ENCODE peak calls at places on chromosomes 16 and 17, in seven cellular contexts. One of them, this sample, is unnamed.

GRCh38 chr17:1786708-1787107 is 24.8 kb downstream of the SERPINF1 start:
- DNase-seq in CD4-positive, CD25-positive, alpha-beta regulatory T cell: no peak
- DNase-seq in hepatocyte: no peak
- DNase-seq in PC-3: no peak
- DNase-seq in ovary: no peak
- DNase-seq in spleen: peak; percentile 64
- DNase-seq in heart right ventricle: no peak
- DNase-seq in this sample: no peak

GRCh38 chr17:29177871-29178749 is 2.1 kb downstream of the MYO18A start:
- DNase-seq in ovary: no peak
- DNase-seq in CD4-positive, CD25-positive, alpha-beta regulatory T cell: no peak
- DNase-seq in spleen: no peak
- DNase-seq in PC-3: peak; percentile 8
- DNase-seq in hepatocyte: peak; percentile 71
- DNase-seq in heart right ventricle: no peak
- DNase-seq in this sample: no peak

GRCh38 chr17:72535346-72535745 is 414.5 kb downstream of the SOX9 start:
- DNase-seq in PC-3: no peak
- DNase-seq in hepatocyte: no peak
- DNase-seq in heart right ventricle: no peak
- DNase-seq in CD4-positive, CD25-positive, alpha-beta regulatory T cell: no peak
- DNase-seq in ovary: no peak
- DNase-seq in spleen: no peak
- DNase-seq in this sample: no peak

GRCh38 chr17:83089322-83090156 is 10.1 kb downstream of the METRNL start:
- DNase-seq in heart right ventricle: no peak
- DNase-seq in spleen: no peak
- DNase-seq in hepatocyte: peak; percentile 80
- DNase-seq in CD4-positive, CD25-positive, alpha-beta regulatory T cell: no peak
- DNase-seq in PC-3: peak; percentile 56
- DNase-seq in ovary: no peak
- DNase-seq in this sample: no peak

GRCh38 chr16:65684230-65684629 is 562.4 kb upstream of the CDH11 start:
- DNase-seq in spleen: no peak
- DNase-seq in ovary: no peak
- DNase-seq in hepatocyte: no peak
- DNase-seq in heart right ventricle: no peak
- DNase-seq in PC-3: no peak
- DNase-seq in CD4-positive, CD25-positive, alpha-beta regulatory T cell: no peak
- DNase-seq in this sample: no peak

GRCh38 chr17:50146230-50146926 is 4.1 kb downstream of the PPP1R9B start:
- DNase-seq in PC-3: no peak
- DNase-seq in CD4-positive, CD25-positive, alpha-beta regulatory T cell: peak; percentile 21
- DNase-seq in heart right ventricle: no peak
- DNase-seq in hepatocyte: no peak
- DNase-seq in spleen: no peak
- DNase-seq in ovary: no peak
- DNase-seq in this sample: no peak

GRCh38 chr17:31571124-31571892 is 179.8 kb downstream of the RAB11FIP4 start:
- DNase-seq in hepatocyte: peak; percentile 56
- DNase-seq in spleen: no peak
- DNase-seq in ovary: peak; percentile 94
- DNase-seq in CD4-positive, CD25-positive, alpha-beta regulatory T cell: no peak
- DNase-seq in PC-3: peak; percentile 18
- DNase-seq in heart right ventricle: peak; percentile 86
- DNase-seq in this sample: no peak

GRCh38 chr16:81873843-81874752 is 95.0 kb downstream of the PLCG2 start:
- DNase-seq in spleen: peak; percentile 88
- DNase-seq in hepatocyte: peak; percentile 66
- DNase-seq in CD4-positive, CD25-positive, alpha-beta regulatory T cell: peak; percentile 60
- DNase-seq in PC-3: peak; percentile 58
- DNase-seq in heart right ventricle: peak; percentile 35
- DNase-seq in ovary: no peak
- DNase-seq in this sample: peak; percentile 23

GRCh38 chr17:15955793-15956541 is 11.0 kb downstream of the ADORA2B start:
- DNase-seq in heart right ventricle: no peak
- DNase-seq in hepatocyte: no peak
- DNase-seq in spleen: peak; percentile 9
- DNase-seq in PC-3: no peak
- DNase-seq in ovary: no peak
- DNase-seq in CD4-positive, CD25-positive, alpha-beta regulatory T cell: no peak
- DNase-seq in this sample: no peak

GRCh38 chr16:82300374-82300936 is 130.4 kb upstream of the MPHOSPH6 start:
- DNase-seq in PC-3: no peak
- DNase-seq in heart right ventricle: no peak
- DNase-seq in ovary: no peak
- DNase-seq in hepatocyte: no peak
- DNase-seq in spleen: no peak
- DNase-seq in CD4-positive, CD25-positive, alpha-beta regulatory T cell: peak; percentile 9
- DNase-seq in this sample: no peak

DNA sequence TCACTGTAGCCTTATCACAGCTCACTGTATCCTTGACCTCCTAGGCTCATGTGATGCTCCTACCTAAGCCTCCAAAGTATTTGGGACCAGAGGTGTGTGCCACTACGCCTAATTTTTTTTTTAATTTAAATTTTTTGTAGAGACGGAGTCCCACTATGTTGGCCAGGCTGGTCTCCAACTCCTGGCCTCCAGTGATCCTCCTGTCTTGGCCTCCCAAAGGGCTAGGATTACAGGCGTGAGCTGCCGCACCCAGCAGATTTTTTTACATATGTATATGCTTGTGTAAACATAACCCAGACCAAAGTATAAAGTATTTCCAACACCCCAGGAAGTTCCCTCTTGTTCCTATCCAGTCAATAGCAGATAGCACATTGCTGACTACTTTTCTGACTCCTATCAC is 1.7 kb upstream of the PGP start:
- DNase-seq in PC-3: no peak
- DNase-seq in ovary: no peak
- DNase-seq in heart right ventricle: no peak
- DNase-seq in spleen: no peak
- DNase-seq in hepatocyte: no peak
- DNase-seq in CD4-positive, CD25-positive, alpha-beta regulatory T cell: no peak
- DNase-seq in this sample: peak; percentile 32
- H3K4me1 ChIP-seq in PC-3: peaks cover 13% of the 10 kb centered on the region
- H3K4me1 ChIP-seq in ovary: peaks cover 8% of the 10 kb centered on the region
- H3K4me1 ChIP-seq in heart right ventricle: peaks cover 28% of the 10 kb centered on the region
- H3K4me1 ChIP-seq in spleen: peaks cover 39% of the 10 kb centered on the region
- H3K4me1 ChIP-seq in hepatocyte: peaks cover 8% of the 10 kb centered on the region
- H3K4me1 ChIP-seq in CD4-positive, CD25-positive, alpha-beta regulatory T cell: peaks cover 18% of the 10 kb centered on the region
- H3K4me1 ChIP-seq in this sample: peaks cover 20% of the 10 kb centered on the region

DNA sequence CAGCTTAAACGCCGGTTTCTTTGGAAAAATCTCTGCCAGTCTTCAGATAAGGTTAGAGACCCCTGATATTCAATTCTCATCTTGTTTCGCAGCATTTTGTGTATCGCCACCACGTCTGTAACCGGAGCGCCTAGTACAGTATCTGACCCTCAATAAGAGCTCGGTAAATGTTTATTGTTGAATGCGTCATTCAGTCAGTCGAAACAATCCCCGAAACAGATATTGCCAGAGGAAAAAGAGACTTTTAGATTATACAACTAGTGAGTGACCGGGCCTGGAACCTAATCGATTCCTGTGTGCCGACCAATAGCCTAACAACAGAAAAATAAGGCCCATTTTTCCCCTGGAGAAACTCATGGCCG is 626 bp downstream of the PELP1 start:
- DNase-seq in heart right ventricle: no peak
- DNase-seq in ovary: no peak
- DNase-seq in hepatocyte: no peak
- DNase-seq in spleen: no peak
- DNase-seq in PC-3: no peak
- DNase-seq in CD4-positive, CD25-positive, alpha-beta regulatory T cell: no peak
- DNase-seq in this sample: no peak
- H3K4me3 ChIP-seq in heart right ventricle: peak overlapping the region; percentile 76
- H3K4me3 ChIP-seq in ovary: peak overlapping the region; percentile 91
- H3K4me3 ChIP-seq in hepatocyte: peak overlapping the region; percentile 88
- H3K4me3 ChIP-seq in spleen: peak overlapping the region; percentile 98
- H3K4me3 ChIP-seq in PC-3: peak overlapping the region; percentile 94
- H3K4me3 ChIP-seq in CD4-positive, CD25-positive, alpha-beta regulatory T cell: peak overlapping the region; percentile 84
- H3K4me3 ChIP-seq in this sample: peak overlapping the region; percentile 87

DNA sequence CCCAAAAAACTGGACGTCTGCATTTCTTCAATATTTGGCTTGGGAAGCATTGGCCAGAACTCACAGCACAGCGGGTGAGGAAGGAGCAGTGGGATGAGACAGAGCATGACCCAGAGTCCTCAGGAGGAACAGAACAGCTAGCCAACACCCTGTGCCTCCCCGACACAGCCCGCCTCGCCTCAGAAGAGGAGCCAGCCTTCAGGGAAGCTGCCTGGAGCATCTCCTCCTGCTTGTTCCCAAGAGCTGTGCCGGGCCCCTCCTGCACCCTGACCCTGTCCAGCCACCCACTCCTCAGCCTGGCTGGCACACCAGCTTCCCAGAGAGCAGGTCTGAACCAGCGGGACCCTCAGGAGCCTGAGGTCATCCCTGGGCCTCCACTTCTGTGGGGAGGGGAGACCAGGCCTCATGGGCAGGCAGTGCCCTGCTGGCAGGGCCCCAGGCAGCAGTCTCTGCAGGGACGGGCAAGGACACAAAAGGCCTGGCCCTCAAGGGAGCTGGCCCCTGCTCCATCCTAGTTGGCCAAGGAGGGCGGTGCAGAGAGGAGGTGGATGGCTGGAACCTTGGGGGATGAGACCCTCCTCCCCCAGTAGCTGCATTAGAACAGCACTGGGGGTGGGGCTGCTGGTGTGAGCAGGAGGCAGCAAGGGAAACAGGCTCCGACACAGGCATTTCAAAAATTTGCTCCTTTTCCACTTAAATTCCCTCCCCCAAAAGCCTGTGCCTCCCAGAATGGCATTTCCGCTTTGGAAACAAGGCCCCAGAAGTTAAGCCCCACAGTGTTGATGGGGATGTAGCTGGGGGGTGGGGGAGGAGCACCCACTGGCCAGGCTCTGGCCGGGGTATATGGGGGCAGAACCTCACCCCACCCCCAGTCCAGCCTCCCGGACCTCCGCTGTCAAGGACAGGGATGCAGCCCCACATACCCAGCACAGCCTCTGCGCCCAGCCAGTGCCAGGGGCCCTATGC is 1.8 kb upstream of the BCAR1 start:
- DNase-seq in PC-3: no peak
- DNase-seq in hepatocyte: peak; percentile 58
- DNase-seq in ovary: peak; percentile 64
- DNase-seq in spleen: peak; percentile 74
- DNase-seq in heart right ventricle: peak; percentile 21
- DNase-seq in CD4-positive, CD25-positive, alpha-beta regulatory T cell: no peak
- DNase-seq in this sample: no peak
- H3K4me1 ChIP-seq in PC-3: peaks cover 36% of the 10 kb centered on the region
- H3K4me1 ChIP-seq in hepatocyte: peaks cover 85% of the 10 kb centered on the region
- H3K4me1 ChIP-seq in ovary: peaks cover 49% of the 10 kb centered on the region
- H3K4me1 ChIP-seq in spleen: peaks cover 99% of the 10 kb centered on the region
- H3K4me1 ChIP-seq in heart right ventricle: peaks cover 87% of the 10 kb centered on the region
- H3K4me1 ChIP-seq in CD4-positive, CD25-positive, alpha-beta regulatory T cell: peaks cover 16% of the 10 kb centered on the region
- H3K4me1 ChIP-seq in this sample: peaks cover 12% of the 10 kb centered on the region

DNA sequence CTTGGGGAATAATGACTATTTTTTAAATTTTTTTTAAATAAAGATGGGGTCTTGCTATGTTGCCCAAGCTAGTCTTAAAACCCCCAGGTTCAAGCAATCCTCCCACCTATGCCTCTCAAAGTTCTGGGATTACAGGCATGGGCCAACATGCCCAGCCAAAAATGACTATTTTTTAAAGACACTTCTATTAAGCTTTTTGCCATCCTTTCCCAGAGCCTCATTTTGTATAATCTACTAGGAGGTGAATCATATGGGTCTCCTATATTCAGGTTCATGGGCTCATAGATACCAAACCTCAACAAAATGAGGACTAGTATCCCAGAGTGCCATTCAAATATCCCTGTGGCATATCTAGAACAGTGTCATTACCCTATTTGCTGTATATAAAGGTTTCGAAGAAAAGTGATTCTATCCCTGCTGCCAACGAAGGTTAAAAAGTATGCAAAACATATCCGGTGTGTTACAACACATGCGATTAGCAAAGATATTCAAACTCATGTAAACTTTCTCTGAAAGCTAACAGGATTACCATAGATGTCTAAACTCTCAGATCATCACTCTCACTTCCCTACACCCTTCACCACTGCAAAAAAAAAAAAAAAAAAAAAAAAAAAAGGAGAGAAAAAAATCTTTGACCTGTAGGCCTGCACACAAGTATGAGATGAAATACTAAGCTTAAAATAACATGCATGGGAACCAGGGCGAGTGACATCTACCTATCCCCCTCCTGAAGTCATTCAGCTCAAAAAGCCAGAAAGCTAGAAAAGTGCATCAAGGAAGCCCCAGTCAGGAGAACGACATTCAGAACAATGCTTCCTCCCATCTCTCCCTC is 23.5 kb downstream of the XPO6 start:
- DNase-seq in spleen: no peak
- DNase-seq in hepatocyte: no peak
- DNase-seq in PC-3: no peak
- DNase-seq in ovary: no peak
- DNase-seq in CD4-positive, CD25-positive, alpha-beta regulatory T cell: peak; percentile 54
- DNase-seq in heart right ventricle: no peak
- DNase-seq in this sample: no peak
- H3K4me3 ChIP-seq in spleen: no peak overlapping the region
- H3K4me3 ChIP-seq in hepatocyte: no peak overlapping the region
- H3K4me3 ChIP-seq in PC-3: no peak overlapping the region
- H3K4me3 ChIP-seq in ovary: no peak overlapping the region
- H3K4me3 ChIP-seq in CD4-positive, CD25-positive, alpha-beta regulatory T cell: peak overlapping the region; percentile 75
- H3K4me3 ChIP-seq in heart right ventricle: peak overlapping the region; percentile 15
- H3K4me3 ChIP-seq in this sample: no peak overlapping the region

GRCh38 chr17:57595942-57596695 is 149.0 kb downstream of the CCDC182 start:
- DNase-seq in spleen: no peak
- DNase-seq in heart right ventricle: no peak
- DNase-seq in CD4-positive, CD25-positive, alpha-beta regulatory T cell: no peak
- DNase-seq in PC-3: no peak
- DNase-seq in ovary: no peak
- DNase-seq in hepatocyte: no peak
- DNase-seq in this sample: no peak
- H3K4me1 ChIP-seq in spleen: peaks cover 53% of the 10 kb centered on the region
- H3K4me1 ChIP-seq in heart right ventricle: peaks cover 39% of the 10 kb centered on the region
- H3K4me1 ChIP-seq in CD4-positive, CD25-positive, alpha-beta regulatory T cell: peaks cover 35% of the 10 kb centered on the region
- H3K4me1 ChIP-seq in PC-3: peaks cover 6% of the 10 kb centered on the region
- H3K4me1 ChIP-seq in ovary: peaks cover 8% of the 10 kb centered on the region
- H3K4me1 ChIP-seq in hepatocyte: peaks cover 6% of the 10 kb centered on the region
- H3K4me1 ChIP-seq in this sample: peaks cover 37% of the 10 kb centered on the region

GRCh38 chr17:61414936-61415251 is 15.3 kb downstream of the TBX2 start:
- DNase-seq in spleen: no peak
- DNase-seq in CD4-positive, CD25-positive, alpha-beta regulatory T cell: no peak
- DNase-seq in PC-3: no peak
- DNase-seq in ovary: no peak
- DNase-seq in heart right ventricle: no peak
- DNase-seq in hepatocyte: no peak
- DNase-seq in this sample: no peak

GRCh38 chr17:61411944-61412859 is 12.6 kb downstream of the TBX2 start:
- DNase-seq in CD4-positive, CD25-positive, alpha-beta regulatory T cell: peak; percentile 66
- DNase-seq in ovary: peak; percentile 84
- DNase-seq in spleen: peak; percentile 95
- DNase-seq in heart right ventricle: peak; percentile 89
- DNase-seq in PC-3: peak; percentile 89
- DNase-seq in hepatocyte: peak; percentile 93
- DNase-seq in this sample: peak; percentile 85

GRCh38 chr17:61414141-61414935 is 14.7 kb downstream of the TBX2 start:
- DNase-seq in spleen: no peak
- DNase-seq in hepatocyte: no peak
- DNase-seq in heart right ventricle: no peak
- DNase-seq in CD4-positive, CD25-positive, alpha-beta regulatory T cell: no peak
- DNase-seq in PC-3: peak; percentile 34
- DNase-seq in ovary: no peak
- DNase-seq in this sample: no peak

GRCh38 chr17:61412860-61413653 is 13.4 kb downstream of the TBX2 start:
- DNase-seq in PC-3: no peak
- DNase-seq in CD4-positive, CD25-positive, alpha-beta regulatory T cell: no peak
- DNase-seq in spleen: no peak
- DNase-seq in ovary: no peak
- DNase-seq in heart right ventricle: no peak
- DNase-seq in hepatocyte: peak; percentile 29
- DNase-seq in this sample: no peak

GRCh38 chr17:61413654-61414133 is 14.1 kb downstream of the TBX2 start:
- DNase-seq in ovary: no peak
- DNase-seq in CD4-positive, CD25-positive, alpha-beta regulatory T cell: no peak
- DNase-seq in spleen: peak; percentile 37
- DNase-seq in hepatocyte: no peak
- DNase-seq in PC-3: no peak
- DNase-seq in heart right ventricle: no peak
- DNase-seq in this sample: no peak
- H3K4me3 ChIP-seq in ovary: no peak overlapping the region
- H3K4me3 ChIP-seq in CD4-positive, CD25-positive, alpha-beta regulatory T cell: no peak overlapping the region
- H3K4me3 ChIP-seq in spleen: no peak overlapping the region
- H3K4me3 ChIP-seq in hepatocyte: no peak overlapping the region
- H3K4me3 ChIP-seq in PC-3: peak overlapping the region; percentile 84
- H3K4me3 ChIP-seq in heart right ventricle: peak overlapping the region; percentile 66
- H3K4me3 ChIP-seq in this sample: no peak overlapping the region

This sample was measured in CD4-positive, alpha-beta memory T cell.